ENCODE peak calls at places on chromosomes 5 and 9, in four cellular contexts. H is activated T-helper 1 cell treated with anti-CD3 and anti-CD28 coated beads, Interleukin-12 subunit alpha, Interleukin-12 subunit beta, Interleukin-2, Interleukin-4 antibody, amounts not matched to agents 30 ng/mL and 10 ng/mL and 1 ng/mL, durations not matched to agents 14 hours and 24 hours and 36 hours; G is AML-193; V is fibroblast of mammary gland. C is an unnamed sample.

GRCh38 chr9:114606068-114606467 is 5.0 kb upstream of the TMEM268 start:
- DNase-seq in H (no peak), G (no peak), V (no peak), C (no peak)

GRCh38 chr9:135678236-135679017 is 15.3 kb downstream of the LCN9 start:
- DNase-seq in H (no peak), G (no peak), V (no peak), C (no peak)

GRCh38 chr5:137119321-137119720 is 379.8 kb downstream of the SPOCK1 start:
- DNase-seq in H (no peak), G (no peak), V (peak), C (no peak)

GRCh38 chr5:167128581-167128980 is 1162.9 kb upstream of the WWC1 start:
- DNase-seq in H (no peak), G (no peak), V (no peak), C (no peak)

GRCh38 chr5:137613554-137614265 is 114.6 kb upstream of the SPOCK1 start:
- DNase-seq in H (no peak), G (peak), V (peak), C (no peak)

GRCh38 chr5:109479260-109479860 is 69.6 kb upstream of the PJA2 start:
- DNase-seq in H (no peak), G (peak), V (peak), C (peak)

GRCh38 chr9:96612105-96612965 is 7.3 kb downstream of the CDC14B start:
- DNase-seq in H (no peak), G (no peak), V (peak), C (peak)

GRCh38 chr9:2854617-2855016 is 10.7 kb upstream of the PUM3 start:
- DNase-seq in H (no peak), G (no peak), V (no peak), C (no peak)

GRCh38 chr9:77997611-77998349 is 33.8 kb downstream of the GNAQ start:
- DNase-seq in H (no peak), G (no peak), V (no peak), C (no peak)

GRCh38 chr5:90399251-90399650 is 10.3 kb downstream of the CETN3 start:
- DNase-seq in H (no peak), G (no peak), V (no peak), C (no peak)

GRCh38 chr9:101858026-101858425 is 119.6 kb upstream of the GRIN3A start:
- DNase-seq in H (no peak), G (no peak), V (no peak), C (no peak)

GRCh38 chr9:106307670-106308069 is 555.3 kb upstream of the ZNF462 start:
- DNase-seq in H (no peak), G (no peak), V (peak), C (no peak)

GRCh38 chr5:35138232-35138631 is 90.5 kb upstream of the AGXT2 start:
- DNase-seq in H (no peak), G (no peak), V (peak), C (peak)

GRCh38 chr5:67808340-67808739 is 407.2 kb upstream of the PIK3R1 start:
- DNase-seq in H (no peak), G (no peak), V (peak), C (no peak)

GRCh38 chr9:16964228-16964627 is 93.8 kb upstream of the BNC2 start:
- DNase-seq in H (no peak), G (no peak), V (peak), C (peak)

GRCh38 chr5:78005021-78005785 is 229.1 kb upstream of the TBCA start:
- DNase-seq in H (no peak), G (no peak), V (peak), C (peak)

GRCh38 chr9:127397722-127398647 is 1.0 kb downstream of the SLC2A8 start:
- DNase-seq in H (no peak), G (no peak), V (peak), C (no peak)

GRCh38 chr5:180831139-180832080 is 28.8 kb upstream of the MGAT1 start:
- DNase-seq in H (peak), G (peak), V (peak), C (peak)

GRCh38 chr5:74507596-74507995 is 132.9 kb downstream of the ENC1 start:
- DNase-seq in H (no peak), G (no peak), V (no peak), C (no peak)

GRCh38 chr9:82333671-82334070 is 345.1 kb downstream of the SPATA31D1 start:
- DNase-seq in H (no peak), G (no peak), V (peak), C (no peak)

GRCh38 chr9:70587143-70587710 is 172.8 kb upstream of the KLF9 start:
- DNase-seq in H (no peak), G (no peak), V (peak), C (peak)